ENCODE peak calls at places on chromosomes 13 and 19, in nine cellular contexts. R is GM12864; G is CD4-positive, alpha-beta T cell; U is adrenal gland; M is mammary epithelial cell; C is WTC11; B is mucosa of descending colon; Y is omental fat pad; D is MCF 10A. J is an unnamed sample.

GRCh38 chr13:92137519-92137918 is 739.1 kb downstream of the GPC5 start:
- DNase-seq in C (no peak), Y (no peak), U (no peak), B (no peak), G (no peak), M (no peak), D (peak), R (no peak), J (no peak)

GRCh38 chr13:84684804-84685203 is 802.5 kb upstream of the SLITRK1 start:
- DNase-seq in D (no peak), U (no peak), C (no peak), B (no peak), R (no peak), Y (no peak), M (peak), G (no peak), J (no peak)

GRCh38 chr13:27131202-27131623 is 40.4 kb downstream of the USP12 start:
- DNase-seq in U (no peak), G (peak), D (peak), C (no peak), Y (no peak), M (peak), B (no peak), R (peak), J (no peak)

GRCh38 chr13:45316210-45316799 is 24.7 kb downstream of the TPT1 start:
- DNase-seq in G (no peak), C (no peak), B (no peak), Y (no peak), D (no peak), R (no peak), M (no peak), U (no peak), J (no peak)

GRCh38 chr19:51311388-51312257 is at the start of gene IGLON5:
- DNase-seq in C (peak), D (no peak), G (no peak), B (no peak), R (no peak), U (no peak), M (no peak), Y (no peak), J (no peak)

GRCh38 chr13:28318418-28318995 is 176.4 kb downstream of the FLT1 start:
- DNase-seq in C (no peak), R (no peak), M (no peak), B (no peak), U (no peak), D (no peak), Y (no peak), G (no peak), J (no peak)

GRCh38 chr19:19342086-19343015 is 21.7 kb downstream of the MAU2 start:
- DNase-seq in M (peak), Y (no peak), C (peak), R (no peak), D (peak), U (peak), B (peak), G (no peak), J (peak)

GRCh38 chr13:39527961-39528720 is 74.9 kb downstream of the LHFPL6 start:
- DNase-seq in Y (no peak), B (no peak), M (peak), C (no peak), R (no peak), D (peak), U (peak), G (no peak), J (peak)

GRCh38 chr19:29448046-29448445 is 77.7 kb upstream of the VSTM2B start:
- DNase-seq in G (no peak), C (no peak), Y (no peak), B (no peak), U (no peak), M (no peak), R (no peak), D (no peak), J (no peak)

GRCh38 chr19:13006431-13007281 is 11.4 kb downstream of the NFIX start:
- DNase-seq in Y (no peak), R (no peak), B (no peak), C (no peak), M (no peak), U (no peak), D (no peak), G (no peak), J (no peak)

GRCh38 chr13:20667857-20668256 is 35.6 kb upstream of the IL17D start:
- DNase-seq in G (no peak), M (no peak), C (no peak), R (no peak), B (no peak), D (no peak), Y (no peak), U (no peak), J (no peak)

GRCh38 chr19:35756373-35757230 is at the start of gene HSPB6:
- DNase-seq in R (no peak), G (no peak), Y (no peak), D (no peak), U (peak), B (peak), M (no peak), C (peak), J (peak)

GRCh38 chr19:11154683-11155047 is 917 bp downstream of the SPC24 start:
- DNase-seq in D (no peak), R (no peak), C (no peak), U (no peak), B (no peak), Y (no peak), M (no peak), G (no peak), J (no peak)

GRCh38 chr13:98879127-98879520 is 98.7 kb downstream of the DOCK9 start:
- DNase-seq in R (no peak), B (no peak), C (no peak), G (no peak), D (no peak), M (no peak), U (no peak), Y (no peak), J (no peak)
- TF ChIP-seq CTCF in R (no peak), B (no peak), C (no peak), G (no peak), D (no peak), M (no peak), U (no peak), Y (no peak), J (peak)

GRCh38 chr19:3518669-3519068 is 12.6 kb downstream of the FZR1 start:
- DNase-seq in G (no peak), Y (no peak), D (no peak), C (no peak), B (no peak), M (no peak), R (no peak), U (no peak), J (no peak)

GRCh38 chr19:3521104-3521445 is 15.0 kb downstream of the FZR1 start:
- DNase-seq in B (no peak), C (no peak), D (no peak), R (no peak), Y (no peak), G (no peak), U (no peak), M (no peak), J (no peak)

GRCh38 chr19:3519126-3519525 is 13.0 kb downstream of the FZR1 start:
- DNase-seq in Y (no peak), D (no peak), C (no peak), B (no peak), R (no peak), G (no peak), U (no peak), M (no peak), J (no peak)

GRCh38 chr19:3518231-3518630 is 12.1 kb downstream of the FZR1 start:
- DNase-seq in R (no peak), Y (no peak), U (peak), M (no peak), B (no peak), C (no peak), D (no peak), G (no peak), J (no peak)

GRCh38 chr19:3520166-3521103 is 14.3 kb downstream of the FZR1 start:
- DNase-seq in B (no peak), D (peak), C (peak), G (no peak), U (no peak), M (peak), R (no peak), Y (no peak), J (no peak)
- TF ChIP-seq CTCF in B (no peak), D (peak), C (no peak), G (no peak), U (no peak), M (peak), R (no peak), Y (no peak), J (peak)

DNA sequence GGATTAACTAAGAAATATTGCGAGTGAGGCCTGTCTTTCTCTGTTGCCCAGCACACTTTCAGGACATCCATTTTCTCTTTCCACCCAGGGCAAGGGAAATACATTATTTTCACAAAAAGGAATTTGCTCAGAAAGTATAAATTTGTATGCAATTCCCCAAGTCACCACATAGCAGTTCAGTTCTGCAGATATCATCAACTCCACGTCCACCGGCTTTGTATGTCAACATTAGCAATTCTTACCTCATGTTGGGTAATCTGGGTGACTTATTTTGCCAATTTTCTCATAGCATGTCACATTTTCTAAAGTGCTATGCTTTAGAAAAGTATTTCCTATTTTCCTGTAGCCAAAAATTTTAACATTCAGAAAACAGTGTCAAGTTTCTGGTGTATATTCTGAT is 501.8 kb downstream of the EFNB2 start:
- DNase-seq in Y (no peak), U (no peak), R (no peak), D (peak), G (no peak), M (no peak), C (no peak), B (no peak), J (peak)
- TF ChIP-seq CTCF in Y (no peak), U (no peak), R (no peak), D (no peak), G (no peak), M (no peak), C (no peak), B (no peak), J (peak)

DNA sequence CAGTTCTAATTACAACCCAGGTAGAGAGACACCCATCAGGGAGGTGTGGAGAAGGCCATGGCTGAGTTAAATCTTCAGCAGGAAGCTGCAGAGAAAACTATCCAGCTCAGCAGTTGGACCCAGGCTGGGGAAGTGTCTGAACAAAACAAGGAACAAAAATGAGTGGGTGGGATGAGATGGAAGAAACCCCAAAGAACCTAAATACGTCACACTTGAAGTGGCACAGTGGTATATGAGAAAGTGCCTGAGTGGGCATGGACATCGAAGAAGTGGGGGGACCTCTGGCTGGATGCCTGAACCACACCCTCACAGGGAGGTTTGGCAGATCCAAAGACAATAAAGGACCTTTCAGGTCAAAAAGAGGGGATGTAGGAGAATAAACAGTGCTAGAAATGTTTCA is 3.5 kb upstream of the EPHX3 start:
- DNase-seq in M (no peak), D (no peak), R (no peak), G (no peak), Y (no peak), B (no peak), C (no peak), U (no peak), J (no peak)
- TF ChIP-seq CTCF in M (no peak), D (no peak), R (no peak), G (no peak), Y (no peak), B (no peak), C (no peak), U (no peak), J (no peak)